ENCODE peak calls at places on chromosome 1, in eight cellular contexts. P is SK-N-SH, V is A549, I is stomach, K is sigmoid colon, Y is K562, F is transverse colon, M is suprapubic skin. A is an unnamed sample.

GRCh38 chr1:16367968-16368910 is 1.2 kb downstream of the SZRD1 start:
- DNase-seq in M (no peak), P (no peak), Y (peak; percentile 24), K (no peak), I (no peak), V (no peak), F (no peak), A (no peak)

GRCh38 chr1:15719721-15720120 is 16.3 kb upstream of the SLC25A34 start:
- DNase-seq in V (no peak), F (no peak), Y (no peak), P (no peak), K (no peak), M (no peak), I (no peak), A (no peak)

GRCh38 chr1:7230121-7230895 is 445.1 kb downstream of the CAMTA1 start:
- DNase-seq in K (no peak), M (no peak), Y (no peak), V (no peak), I (no peak), F (no peak), P (peak; percentile 32), A (no peak)

GRCh38 chr1:59057211-59057694 is 239.6 kb upstream of the FGGY start:
- DNase-seq in P (peak; percentile 82), Y (no peak), K (peak; percentile 92), F (peak; percentile 47), M (peak; percentile 93), V (peak; percentile 68), I (peak; percentile 56), A (peak; percentile 70)

GRCh38 chr1:88873737-88874374 is 17.5 kb downstream of the GTF2B start:
- DNase-seq in I (no peak), K (no peak), Y (no peak), P (no peak), V (no peak), F (no peak), M (no peak), A (no peak)

GRCh38 chr1:46077669-46078068 is 54.8 kb downstream of the PIK3R3 start:
- DNase-seq in K (no peak), I (no peak), M (no peak), P (no peak), V (no peak), Y (no peak), F (no peak), A (no peak)

GRCh38 chr1:119982006-119982405 is 85.7 kb upstream of the ADAM30 start:
- DNase-seq in F (no peak), K (no peak), P (no peak), M (no peak), V (no peak), Y (no peak), I (no peak), A (no peak)

GRCh38 chr1:226982451-226983177 is 42.5 kb downstream of the COQ8A start:
- DNase-seq in V (no peak), P (peak; percentile 19), K (peak; percentile 63), M (no peak), Y (no peak), I (no peak), F (no peak), A (no peak)

DNA sequence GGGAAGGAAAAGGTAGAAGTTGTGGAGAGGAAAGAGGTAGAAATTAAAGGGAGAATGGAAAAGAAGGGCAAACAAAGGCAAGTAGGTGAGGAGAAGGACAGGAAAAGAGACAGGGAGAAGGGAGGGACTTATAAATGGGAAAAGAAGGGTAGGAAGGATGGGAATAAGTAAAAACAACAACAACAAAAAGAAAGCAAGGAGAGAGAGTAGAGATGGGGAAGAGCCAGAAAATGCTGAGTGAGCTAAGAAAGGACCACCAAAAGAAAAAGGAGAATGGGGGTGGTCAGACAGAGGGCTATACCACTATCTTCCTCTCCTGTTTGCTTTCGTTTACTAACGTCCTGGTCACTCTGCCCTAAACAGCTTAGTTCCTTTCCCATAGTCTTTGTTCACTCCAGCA is 1.7 kb upstream of the CMPK1 start:
- DNase-seq in P (no peak), Y (no peak), K (no peak), F (no peak), M (no peak), I (no peak), V (no peak), A (no peak)
- TF ChIP-seq CTCF in P (no peak), Y (no peak), K (no peak), F (no peak), M (no peak), I (no peak), V (no peak), A (no peak)

GRCh38 chr1:185155600-185156320 is 993 bp downstream of the TRMT1L start:
- DNase-seq in M (no peak), Y (no peak), F (no peak), V (no peak), P (no peak), K (no peak), I (no peak), A (no peak)
- TF ChIP-seq EP300 in M (no peak), Y (no peak), F (no peak), V (no peak), P (no peak), K (no peak), I (no peak), A (no peak)

DNA sequence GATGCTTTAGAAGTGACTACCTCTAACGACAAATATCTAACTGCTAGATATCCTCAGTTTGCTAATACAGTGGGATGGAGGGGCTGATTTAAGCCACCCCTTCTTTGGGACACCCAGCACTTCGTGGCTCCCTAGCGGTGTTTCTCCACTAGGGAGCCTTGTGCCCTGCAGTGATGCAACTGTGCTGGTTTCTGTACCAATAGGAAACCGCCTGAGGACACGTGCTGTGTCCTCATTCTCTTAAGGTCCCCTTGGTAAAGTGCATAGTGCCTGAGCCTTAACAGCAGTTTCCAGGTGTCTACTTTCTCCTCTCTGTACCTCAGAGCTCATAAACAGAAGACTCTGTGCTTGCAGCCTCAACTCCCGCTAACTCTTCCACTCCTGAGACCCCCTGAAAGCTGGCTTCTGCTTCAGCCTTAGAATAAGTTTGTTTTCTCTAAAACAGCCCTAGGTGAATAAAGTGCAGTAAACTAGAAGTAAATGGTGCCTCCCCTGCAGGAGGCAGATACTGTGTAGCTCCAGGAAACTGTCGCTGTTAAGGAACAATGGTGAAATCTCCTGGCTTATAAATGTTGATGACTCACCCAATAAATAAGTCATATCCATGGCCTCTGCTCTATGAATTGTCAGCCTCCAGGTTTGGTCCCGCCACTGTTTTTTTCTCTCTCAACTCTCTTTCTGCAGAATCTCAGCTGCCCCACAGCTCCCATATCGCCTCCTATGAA is 130.4 kb downstream of the AK5 start:
- DNase-seq in M (no peak), F (no peak), I (no peak), Y (no peak), K (no peak), P (no peak), V (peak; percentile 52), A (no peak)
- TF ChIP-seq CTCF in M (no peak), F (no peak), I (no peak), Y (no peak), K (no peak), P (no peak), V (no peak), A (no peak)

DNA sequence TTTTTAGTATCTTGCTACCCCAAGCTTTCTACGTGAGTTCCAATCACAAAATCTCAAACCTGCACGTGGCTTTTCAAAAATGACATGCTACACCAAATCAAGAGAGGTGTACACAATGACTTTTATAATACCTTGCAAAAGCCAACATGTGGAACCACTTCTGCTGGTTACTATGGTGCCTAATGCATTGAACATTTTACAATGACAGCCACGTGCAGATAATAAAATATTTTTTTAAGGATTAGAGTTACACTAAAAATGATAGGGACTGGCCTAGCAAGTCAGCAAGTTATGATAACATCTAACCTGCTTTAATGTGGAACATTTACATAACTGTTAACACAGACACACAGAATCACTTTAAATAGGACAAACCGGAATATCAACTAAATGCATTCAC is 30.2 kb downstream of the EYA3 start:
- DNase-seq in Y (no peak), P (peak; percentile 41), F (no peak), M (no peak), V (no peak), I (no peak), K (no peak), A (no peak)
- TF ChIP-seq EP300 in Y (no peak), P (no peak), F (no peak), M (no peak), V (no peak), I (no peak), K (no peak), A (no peak)

DNA sequence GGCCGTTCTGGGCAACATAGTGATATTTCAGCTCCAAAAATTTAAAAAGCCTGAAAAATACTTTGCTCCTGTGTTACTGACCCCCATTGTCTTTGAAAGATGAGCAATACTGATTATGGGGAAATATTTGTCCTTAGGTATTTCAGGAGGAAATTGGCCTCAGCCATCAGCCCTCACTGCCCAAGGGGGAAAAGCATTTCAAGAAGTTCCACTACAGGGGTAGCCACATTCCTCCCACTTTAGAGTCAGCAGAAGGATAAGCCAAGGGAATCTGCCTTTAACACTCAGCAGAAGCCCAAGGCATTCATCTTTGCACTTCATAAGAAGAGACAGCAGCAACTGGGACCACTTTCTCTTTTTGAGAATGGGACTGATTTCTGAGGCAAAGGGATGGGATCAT is 40.5 kb upstream of the ZNF326 start:
- DNase-seq in P (no peak), K (no peak), V (no peak), Y (no peak), I (no peak), M (no peak), F (no peak), A (no peak)
- TF ChIP-seq CTCF in P (no peak), K (no peak), V (no peak), Y (no peak), I (no peak), M (no peak), F (no peak), A (no peak)

GRCh38 chr1:241600496-241600901 is 39.7 kb downstream of the CHML start:
- DNase-seq in P (no peak), Y (no peak), I (no peak), K (no peak), V (no peak), M (no peak), F (no peak), A (no peak)
- TF ChIP-seq EP300 in P (no peak), Y (no peak), I (no peak), K (no peak), V (no peak), M (no peak), F (no peak), A (no peak)

A was measured in ovary.